ENCODE peak calls at places on chromosomes 3 and 15, in four cellular contexts. J is progenitor cell of endocrine pancreas, X is HEK293T, N is nucleus accumbens. T is an unnamed sample.
A peak's percentile ranks its signal among the peaks of the same experiment; 100 is the strongest.

GRCh38 chr3:22284559-22284958 is 533.5 kb upstream of the ZNF385D start:
- DNase-seq in J (no peak), X (no peak), N (no peak), T (no peak)

GRCh38 chr15:45719490-45719889 is 84.7 kb downstream of the SQOR start:
- DNase-seq in J (no peak), X (no peak), N (no peak), T (peak; percentile 43)

GRCh38 chr3:58336135-58336882 is 3.6 kb downstream of the PXK start:
- DNase-seq in J (no peak), X (no peak), N (no peak), T (no peak)

GRCh38 chr15:57503911-57504598 is 87.6 kb upstream of the MYZAP start:
- DNase-seq in J (no peak), X (no peak), N (no peak), T (no peak)

GRCh38 chr3:39295184-39295775 is 15.4 kb upstream of the CX3CR1 start:
- DNase-seq in J (no peak), X (no peak), N (no peak), T (no peak)

GRCh38 chr3:39428745-39429201 is 22.3 kb downstream of the RPSA start:
- DNase-seq in J (no peak), X (no peak), N (no peak), T (no peak)

GRCh38 chr3:73624363-73625123 is at the start of gene PDZRN3:
- DNase-seq in J (peak; percentile 49), X (peak; percentile 73), N (no peak), T (peak; percentile 74)

GRCh38 chr3:53819163-53819868 is 26.9 kb downstream of the CHDH start:
- DNase-seq in J (no peak), X (no peak), N (no peak), T (no peak)

GRCh38 chr3:52405066-52405465 is 39.8 kb downstream of the SEMA3G start:
- DNase-seq in J (no peak), X (no peak), N (no peak), T (no peak)

GRCh38 chr15:49887604-49888340 is 231.3 kb downstream of the ATP8B4 start:
- DNase-seq in J (no peak), X (no peak), N (no peak), T (no peak)

GRCh38 chr15:52658955-52659354 is 20.2 kb downstream of the ATOSA start:
- DNase-seq in J (no peak), X (no peak), N (no peak), T (no peak)

GRCh38 chr3:169668957-169669681 is 5.6 kb upstream of the MECOM start:
- DNase-seq in J (peak; percentile 87), X (peak; percentile 84), N (no peak), T (peak; percentile 70)

GRCh38 chr15:58748787-58749531 is 548 bp downstream of the ADAM10 start:
- DNase-seq in J (peak; percentile 54), X (peak; percentile 25), N (peak; percentile 52), T (peak; percentile 35)

GRCh38 chr3:79729096-79729495 is 38.7 kb downstream of the ROBO1 start:
- DNase-seq in J (no peak), X (peak; percentile 55), N (no peak), T (no peak)

GRCh38 chr15:56047354-56047753 is 53.9 kb upstream of the NEDD4 start:
- DNase-seq in J (no peak), X (no peak), N (no peak), T (no peak)

GRCh38 chr3:73502609-73503560 is 121.9 kb downstream of the PDZRN3 start:
- DNase-seq in J (peak; percentile 45), X (peak; percentile 70), N (peak; percentile 17), T (peak; percentile 77)

GRCh38 chr3:10465161-10465560 is 40.2 kb downstream of the ATP2B2 start:
- DNase-seq in J (no peak), X (no peak), N (no peak), T (no peak)

GRCh38 chr3:113055201-113055600 is 64.4 kb downstream of the GTPBP8 start:
- DNase-seq in J (no peak), X (no peak), N (no peak), T (no peak)

GRCh38 chr15:51801391-51801835 is 28.0 kb upstream of the TMOD3 start:
- DNase-seq in J (no peak), X (peak; percentile 25), N (no peak), T (peak; percentile 48)

GRCh38 chr3:3847994-3848970 is 49.1 kb downstream of the LRRN1 start:
- DNase-seq in J (no peak), X (no peak), N (no peak), T (no peak)

GRCh38 chr3:169501777-169502320 is 161.7 kb downstream of the MECOM start:
- DNase-seq in J (no peak), X (no peak), N (no peak), T (no peak)

GRCh38 chr15:38253448-38253847 is 812 bp downstream of the SPRED1 start:
- DNase-seq in J (no peak), X (no peak), N (peak; percentile 40), T (peak; percentile 12)

GRCh38 chr15:68333775-68334470 is 56.4 kb downstream of the FEM1B start:
- DNase-seq in J (no peak), X (no peak), N (no peak), T (no peak)

GRCh38 chr3:134797816-134798451 is 2.9 kb downstream of the EPHB1 start:
- DNase-seq in J (no peak), X (no peak), N (no peak), T (no peak)

GRCh38 chr15:43370310-43370974 is 401 bp downstream of the ZSCAN29 start:
- DNase-seq in J (peak; percentile 11), X (peak; percentile 16), N (no peak), T (peak; percentile 42)

GRCh38 chr3:7421065-7421464 is 560.1 kb downstream of the GRM7 start:
- DNase-seq in J (no peak), X (no peak), N (no peak), T (no peak)

GRCh38 chr3:71022552-71023335 is 560.8 kb downstream of the FOXP1 start:
- DNase-seq in J (no peak), X (no peak), N (peak; percentile 19), T (peak; percentile 35)

GRCh38 chr3:148389916-148390315 is 307.8 kb upstream of the AGTR1 start:
- DNase-seq in J (no peak), X (no peak), N (no peak), T (no peak)

GRCh38 chr3:22617372-22617771 is 585.8 kb upstream of the UBE2E2 start:
- DNase-seq in J (no peak), X (no peak), N (no peak), T (no peak)

GRCh38 chr3:178112134-178112533 is 424.1 kb upstream of the KCNMB2 start:
- DNase-seq in J (no peak), X (no peak), N (no peak), T (no peak)

GRCh38 chr15:74036271-74037170 is 42.0 kb downstream of the PML start:
- DNase-seq in J (peak; percentile 25), X (peak; percentile 70), N (peak; percentile 6), T (peak; percentile 83)